ENCODE peak calls at places on chromosomes 5 and 9, in five cellular contexts. One of them, this sample, is unnamed.
A peak's percentile ranks its signal among the peaks of the same experiment; 100 is the strongest.

GRCh38 chr9:93089024-93089423 is 7.0 kb upstream of the CARD19 start:
- DNase-seq in astrocyte of the spinal cord: no peak
- DNase-seq in NCI-H2171 treated with DMSO at 0.1 percent for 48 hours: no peak
- DNase-seq in GM13976: no peak
- DNase-seq in foreskin fibroblast: no peak
- DNase-seq in this sample: no peak

GRCh38 chr5:148469446-148470062 is 85.8 kb downstream of the FBXO38 start:
- DNase-seq in astrocyte of the spinal cord: peak; percentile 74
- DNase-seq in foreskin fibroblast: peak; percentile 67
- DNase-seq in GM13976: no peak
- DNase-seq in NCI-H2171 treated with DMSO at 0.1 percent for 48 hours: no peak
- DNase-seq in this sample: no peak

GRCh38 chr5:149442563-149443182 is 63.6 kb upstream of the IL17B start:
- DNase-seq in astrocyte of the spinal cord: peak; percentile 66
- DNase-seq in foreskin fibroblast: peak; percentile 57
- DNase-seq in GM13976: peak; percentile 88
- DNase-seq in NCI-H2171 treated with DMSO at 0.1 percent for 48 hours: peak; percentile 12
- DNase-seq in this sample: peak; percentile 97

GRCh38 chr9:69121155-69122085 is 52.7 kb upstream of the TJP2 start:
- DNase-seq in GM13976: peak; percentile 73
- DNase-seq in foreskin fibroblast: no peak
- DNase-seq in NCI-H2171 treated with DMSO at 0.1 percent for 48 hours: peak; percentile 56
- DNase-seq in astrocyte of the spinal cord: peak; percentile 17
- DNase-seq in this sample: peak; percentile 67

GRCh38 chr5:93621340-93621872 is 38.4 kb downstream of the NR2F1 start:
- DNase-seq in foreskin fibroblast: peak; percentile 44
- DNase-seq in GM13976: no peak
- DNase-seq in NCI-H2171 treated with DMSO at 0.1 percent for 48 hours: peak; percentile 83
- DNase-seq in astrocyte of the spinal cord: peak; percentile 88
- DNase-seq in this sample: peak; percentile 73

GRCh38 chr9:103397868-103398600 is 402.9 kb downstream of the CYLC2 start:
- DNase-seq in astrocyte of the spinal cord: peak; percentile 57
- DNase-seq in foreskin fibroblast: no peak
- DNase-seq in NCI-H2171 treated with DMSO at 0.1 percent for 48 hours: peak; percentile 43
- DNase-seq in GM13976: peak; percentile 29
- DNase-seq in this sample: no peak

GRCh38 chr9:99026271-99026955 is 78.5 kb upstream of the TGFBR1 start:
- DNase-seq in NCI-H2171 treated with DMSO at 0.1 percent for 48 hours: no peak
- DNase-seq in foreskin fibroblast: no peak
- DNase-seq in astrocyte of the spinal cord: no peak
- DNase-seq in GM13976: no peak
- DNase-seq in this sample: no peak

GRCh38 chr5:62778327-62779009 is 199.8 kb downstream of the LRRC70 start:
- DNase-seq in astrocyte of the spinal cord: no peak
- DNase-seq in foreskin fibroblast: no peak
- DNase-seq in GM13976: no peak
- DNase-seq in NCI-H2171 treated with DMSO at 0.1 percent for 48 hours: no peak
- DNase-seq in this sample: no peak

GRCh38 chr9:134689320-134690181 is 47.9 kb downstream of the COL5A1 start:
- DNase-seq in foreskin fibroblast: peak; percentile 61
- DNase-seq in astrocyte of the spinal cord: peak; percentile 51
- DNase-seq in GM13976: peak; percentile 80
- DNase-seq in NCI-H2171 treated with DMSO at 0.1 percent for 48 hours: no peak
- DNase-seq in this sample: peak; percentile 86

GRCh38 chr5:169974121-169974770 is 6.0 kb downstream of the INSYN2B start:
- DNase-seq in GM13976: no peak
- DNase-seq in astrocyte of the spinal cord: no peak
- DNase-seq in NCI-H2171 treated with DMSO at 0.1 percent for 48 hours: no peak
- DNase-seq in foreskin fibroblast: no peak
- DNase-seq in this sample: no peak

GRCh38 chr5:141753971-141754713 is 72.1 kb upstream of the ARAP3 start:
- DNase-seq in foreskin fibroblast: no peak
- DNase-seq in NCI-H2171 treated with DMSO at 0.1 percent for 48 hours: peak; percentile 36
- DNase-seq in GM13976: peak; percentile 73
- DNase-seq in astrocyte of the spinal cord: peak; percentile 41
- DNase-seq in this sample: peak; percentile 64

GRCh38 chr5:95931118-95931833 is 30.4 kb downstream of the ELL2 start:
- DNase-seq in foreskin fibroblast: no peak
- DNase-seq in GM13976: no peak
- DNase-seq in astrocyte of the spinal cord: no peak
- DNase-seq in NCI-H2171 treated with DMSO at 0.1 percent for 48 hours: no peak
- DNase-seq in this sample: no peak

GRCh38 chr5:67605730-67606585 is 409.4 kb upstream of the CD180 start:
- DNase-seq in NCI-H2171 treated with DMSO at 0.1 percent for 48 hours: no peak
- DNase-seq in foreskin fibroblast: no peak
- DNase-seq in astrocyte of the spinal cord: no peak
- DNase-seq in GM13976: no peak
- DNase-seq in this sample: no peak

GRCh38 chr5:50958852-50959457 is 292.5 kb downstream of the PARP8 start:
- DNase-seq in foreskin fibroblast: no peak
- DNase-seq in NCI-H2171 treated with DMSO at 0.1 percent for 48 hours: peak; percentile 53
- DNase-seq in GM13976: no peak
- DNase-seq in astrocyte of the spinal cord: peak; percentile 39
- DNase-seq in this sample: peak; percentile 58

GRCh38 chr5:137752873-137753226 is 1.3 kb downstream of the HNRNPA0 start:
- DNase-seq in GM13976: no peak
- DNase-seq in astrocyte of the spinal cord: no peak
- DNase-seq in foreskin fibroblast: no peak
- DNase-seq in NCI-H2171 treated with DMSO at 0.1 percent for 48 hours: peak; percentile 5
- DNase-seq in this sample: peak; percentile 13

GRCh38 chr5:128470663-128471062 is 67.4 kb downstream of the FBN2 start:
- DNase-seq in GM13976: no peak
- DNase-seq in NCI-H2171 treated with DMSO at 0.1 percent for 48 hours: no peak
- DNase-seq in astrocyte of the spinal cord: no peak
- DNase-seq in foreskin fibroblast: peak; percentile 51
- DNase-seq in this sample: no peak

GRCh38 chr5:55593115-55593472 is 58.3 kb upstream of the PLPP1 start:
- DNase-seq in astrocyte of the spinal cord: no peak
- DNase-seq in foreskin fibroblast: no peak
- DNase-seq in GM13976: no peak
- DNase-seq in NCI-H2171 treated with DMSO at 0.1 percent for 48 hours: peak; percentile 97
- DNase-seq in this sample: no peak

GRCh38 chr5:17157916-17158529 is 59.4 kb upstream of the BASP1 start:
- DNase-seq in NCI-H2171 treated with DMSO at 0.1 percent for 48 hours: no peak
- DNase-seq in astrocyte of the spinal cord: peak; percentile 59
- DNase-seq in GM13976: no peak
- DNase-seq in foreskin fibroblast: peak; percentile 94
- DNase-seq in this sample: peak; percentile 8

GRCh38 chr5:78716221-78716620 is 67.6 kb upstream of the LHFPL2 start:
- DNase-seq in GM13976: no peak
- DNase-seq in astrocyte of the spinal cord: peak; percentile 62
- DNase-seq in foreskin fibroblast: peak; percentile 25
- DNase-seq in NCI-H2171 treated with DMSO at 0.1 percent for 48 hours: no peak
- DNase-seq in this sample: no peak

GRCh38 chr9:13083973-13084528 is 195.4 kb downstream of the MPDZ start:
- DNase-seq in foreskin fibroblast: peak; percentile 50
- DNase-seq in NCI-H2171 treated with DMSO at 0.1 percent for 48 hours: no peak
- DNase-seq in GM13976: no peak
- DNase-seq in astrocyte of the spinal cord: peak; percentile 70
- DNase-seq in this sample: no peak

GRCh38 chr5:35811108-35811741 is 45.5 kb upstream of the IL7R start:
- DNase-seq in NCI-H2171 treated with DMSO at 0.1 percent for 48 hours: no peak
- DNase-seq in astrocyte of the spinal cord: no peak
- DNase-seq in foreskin fibroblast: no peak
- DNase-seq in GM13976: no peak
- DNase-seq in this sample: no peak

GRCh38 chr5:139222346-139222745 is 24.2 kb upstream of the SIL1 start:
- DNase-seq in GM13976: no peak
- DNase-seq in foreskin fibroblast: no peak
- DNase-seq in astrocyte of the spinal cord: no peak
- DNase-seq in NCI-H2171 treated with DMSO at 0.1 percent for 48 hours: no peak
- DNase-seq in this sample: no peak

GRCh38 chr9:37200572-37201005 is 80.2 kb downstream of the ZCCHC7 start:
- DNase-seq in astrocyte of the spinal cord: peak; percentile 61
- DNase-seq in foreskin fibroblast: peak; percentile 33
- DNase-seq in GM13976: no peak
- DNase-seq in NCI-H2171 treated with DMSO at 0.1 percent for 48 hours: no peak
- DNase-seq in this sample: no peak

GRCh38 chr5:13248236-13248635 is 696.3 kb downstream of the DNAH5 start:
- DNase-seq in foreskin fibroblast: no peak
- DNase-seq in GM13976: no peak
- DNase-seq in NCI-H2171 treated with DMSO at 0.1 percent for 48 hours: no peak
- DNase-seq in astrocyte of the spinal cord: peak; percentile 31
- DNase-seq in this sample: no peak

GRCh38 chr9:136549010-136549980 is 3.4 kb upstream of the NOTCH1 start:
- DNase-seq in GM13976: no peak
- DNase-seq in astrocyte of the spinal cord: no peak
- DNase-seq in foreskin fibroblast: no peak
- DNase-seq in NCI-H2171 treated with DMSO at 0.1 percent for 48 hours: no peak
- DNase-seq in this sample: no peak

GRCh38 chr5:160312139-160312959 is at the start of gene CCNJL:
- DNase-seq in foreskin fibroblast: no peak
- DNase-seq in NCI-H2171 treated with DMSO at 0.1 percent for 48 hours: peak; percentile 70
- DNase-seq in astrocyte of the spinal cord: peak; percentile 55
- DNase-seq in GM13976: peak; percentile 79
- DNase-seq in this sample: peak; percentile 86

GRCh38 chr5:103587185-103587748 is 24.7 kb upstream of the NUDT12 start:
- DNase-seq in foreskin fibroblast: no peak
- DNase-seq in NCI-H2171 treated with DMSO at 0.1 percent for 48 hours: peak; percentile 29
- DNase-seq in astrocyte of the spinal cord: peak; percentile 59
- DNase-seq in GM13976: peak; percentile 14
- DNase-seq in this sample: no peak

GRCh38 chr9:83405674-83406255 is 132.4 kb downstream of the FRMD3 start:
- DNase-seq in astrocyte of the spinal cord: no peak
- DNase-seq in GM13976: no peak
- DNase-seq in foreskin fibroblast: no peak
- DNase-seq in NCI-H2171 treated with DMSO at 0.1 percent for 48 hours: no peak
- DNase-seq in this sample: no peak

GRCh38 chr5:180070726-180071417 is 687 bp downstream of the RNF130 start:
- DNase-seq in NCI-H2171 treated with DMSO at 0.1 percent for 48 hours: peak; percentile 34
- DNase-seq in GM13976: no peak
- DNase-seq in astrocyte of the spinal cord: peak; percentile 50
- DNase-seq in foreskin fibroblast: peak; percentile 41
- DNase-seq in this sample: peak; percentile 59

GRCh38 chr5:98769006-98769255 is 4.5 kb upstream of the RGMB start:
- DNase-seq in GM13976: peak; percentile 66
- DNase-seq in foreskin fibroblast: no peak
- DNase-seq in astrocyte of the spinal cord: no peak
- DNase-seq in NCI-H2171 treated with DMSO at 0.1 percent for 48 hours: no peak
- DNase-seq in this sample: peak; percentile 69

This sample was measured in endothelial cell.